ENCODE peak calls at places on chromosome 21, in seven cellular contexts. One of them, this sample, is unnamed.

GRCh38 chr21:32392880-32393676 is at the start of gene URB1:
- DNase-seq in pancreas: peak; percentile 97
- DNase-seq in lung: peak; percentile 96
- DNase-seq in cardiac fibroblast: peak; percentile 80
- DNase-seq in astrocyte: peak; percentile 55
- DNase-seq in fibroblast of the aortic adventitia: peak; percentile 72
- DNase-seq in epithelial cell of esophagus: peak; percentile 91
- DNase-seq in this sample: peak; percentile 71

GRCh38 chr21:27536319-27536718 is 569.4 kb upstream of the ADAMTS5 start:
- DNase-seq in pancreas: no peak
- DNase-seq in fibroblast of the aortic adventitia: no peak
- DNase-seq in epithelial cell of esophagus: peak; percentile 37
- DNase-seq in lung: no peak
- DNase-seq in astrocyte: no peak
- DNase-seq in cardiac fibroblast: peak; percentile 73
- DNase-seq in this sample: peak; percentile 78

GRCh38 chr21:33760641-33761103 is 118.4 kb downstream of the ITSN1 start:
- DNase-seq in cardiac fibroblast: peak; percentile 65
- DNase-seq in epithelial cell of esophagus: no peak
- DNase-seq in lung: no peak
- DNase-seq in fibroblast of the aortic adventitia: peak; percentile 70
- DNase-seq in pancreas: no peak
- DNase-seq in astrocyte: peak; percentile 82
- DNase-seq in this sample: peak; percentile 76

GRCh38 chr21:21096956-21097355 is 98.7 kb downstream of the NCAM2 start:
- DNase-seq in lung: no peak
- DNase-seq in cardiac fibroblast: no peak
- DNase-seq in fibroblast of the aortic adventitia: no peak
- DNase-seq in pancreas: no peak
- DNase-seq in epithelial cell of esophagus: no peak
- DNase-seq in astrocyte: no peak
- DNase-seq in this sample: no peak

GRCh38 chr21:33755354-33755753 is 113.1 kb downstream of the ITSN1 start:
- DNase-seq in cardiac fibroblast: no peak
- DNase-seq in lung: no peak
- DNase-seq in fibroblast of the aortic adventitia: no peak
- DNase-seq in epithelial cell of esophagus: no peak
- DNase-seq in pancreas: no peak
- DNase-seq in astrocyte: peak; percentile 14
- DNase-seq in this sample: no peak

GRCh38 chr21:43731891-43732711 is 13.2 kb downstream of the PDXK start:
- DNase-seq in cardiac fibroblast: no peak
- DNase-seq in lung: no peak
- DNase-seq in astrocyte: peak; percentile 75
- DNase-seq in pancreas: no peak
- DNase-seq in fibroblast of the aortic adventitia: peak; percentile 76
- DNase-seq in epithelial cell of esophagus: no peak
- DNase-seq in this sample: peak; percentile 77

GRCh38 chr21:38244885-38245869 is 11.6 kb upstream of the KCNJ15 start:
- DNase-seq in epithelial cell of esophagus: peak; percentile 88
- DNase-seq in cardiac fibroblast: peak; percentile 99
- DNase-seq in lung: no peak
- DNase-seq in pancreas: no peak
- DNase-seq in fibroblast of the aortic adventitia: peak; percentile 93
- DNase-seq in astrocyte: peak; percentile 100
- DNase-seq in this sample: peak; percentile 100

GRCh38 chr21:37032293-37032692 is 25.8 kb downstream of the RIPPLY3 start:
- DNase-seq in lung: no peak
- DNase-seq in cardiac fibroblast: no peak
- DNase-seq in epithelial cell of esophagus: no peak
- DNase-seq in fibroblast of the aortic adventitia: no peak
- DNase-seq in astrocyte: no peak
- DNase-seq in pancreas: no peak
- DNase-seq in this sample: no peak

GRCh38 chr21:34705032-34705431 is 36.2 kb downstream of the CLIC6 start:
- DNase-seq in lung: no peak
- DNase-seq in pancreas: no peak
- DNase-seq in astrocyte: no peak
- DNase-seq in cardiac fibroblast: no peak
- DNase-seq in epithelial cell of esophagus: peak; percentile 82
- DNase-seq in fibroblast of the aortic adventitia: no peak
- DNase-seq in this sample: peak; percentile 26

GRCh38 chr21:44052071-44052829 is 40.1 kb downstream of the TRAPPC10 start:
- DNase-seq in pancreas: no peak
- DNase-seq in lung: no peak
- DNase-seq in epithelial cell of esophagus: peak; percentile 7
- DNase-seq in cardiac fibroblast: peak; percentile 18
- DNase-seq in fibroblast of the aortic adventitia: no peak
- DNase-seq in astrocyte: no peak
- DNase-seq in this sample: no peak

GRCh38 chr21:32412998-32413504 is 545 bp downstream of the EVA1C start:
- DNase-seq in epithelial cell of esophagus: peak; percentile 40
- DNase-seq in fibroblast of the aortic adventitia: peak; percentile 38
- DNase-seq in lung: peak; percentile 65
- DNase-seq in astrocyte: no peak
- DNase-seq in pancreas: peak; percentile 58
- DNase-seq in cardiac fibroblast: peak; percentile 32
- DNase-seq in this sample: no peak

GRCh38 chr21:26965567-26966359 is 1.1 kb downstream of the ADAMTS5 start:
- DNase-seq in fibroblast of the aortic adventitia: peak; percentile 46
- DNase-seq in cardiac fibroblast: peak; percentile 18
- DNase-seq in pancreas: peak; percentile 37
- DNase-seq in lung: no peak
- DNase-seq in epithelial cell of esophagus: peak; percentile 31
- DNase-seq in astrocyte: no peak
- DNase-seq in this sample: peak; percentile 46

GRCh38 chr21:32335601-32336575 is 37.2 kb downstream of the MRAP start:
- DNase-seq in cardiac fibroblast: no peak
- DNase-seq in astrocyte: peak; percentile 57
- DNase-seq in epithelial cell of esophagus: no peak
- DNase-seq in fibroblast of the aortic adventitia: no peak
- DNase-seq in pancreas: no peak
- DNase-seq in lung: no peak
- DNase-seq in this sample: no peak

GRCh38 chr21:25818156-25818950 is 83.6 kb downstream of the GABPA start:
- DNase-seq in epithelial cell of esophagus: no peak
- DNase-seq in astrocyte: no peak
- DNase-seq in fibroblast of the aortic adventitia: no peak
- DNase-seq in pancreas: no peak
- DNase-seq in cardiac fibroblast: no peak
- DNase-seq in lung: no peak
- DNase-seq in this sample: no peak

GRCh38 chr21:31326478-31327247 is 17.4 kb downstream of the TIAM1 start:
- DNase-seq in cardiac fibroblast: peak; percentile 67
- DNase-seq in fibroblast of the aortic adventitia: peak; percentile 51
- DNase-seq in lung: no peak
- DNase-seq in pancreas: no peak
- DNase-seq in astrocyte: peak; percentile 45
- DNase-seq in epithelial cell of esophagus: no peak
- DNase-seq in this sample: peak; percentile 69

GRCh38 chr21:33557447-33557846 is 14.6 kb downstream of the SON start:
- DNase-seq in lung: no peak
- DNase-seq in epithelial cell of esophagus: no peak
- DNase-seq in fibroblast of the aortic adventitia: no peak
- DNase-seq in cardiac fibroblast: no peak
- DNase-seq in astrocyte: no peak
- DNase-seq in pancreas: no peak
- DNase-seq in this sample: no peak

GRCh38 chr21:45001134-45002095 is 61.6 kb downstream of the SLX9 start:
- DNase-seq in lung: no peak
- DNase-seq in astrocyte: peak; percentile 55
- DNase-seq in fibroblast of the aortic adventitia: peak; percentile 49
- DNase-seq in epithelial cell of esophagus: peak; percentile 84
- DNase-seq in pancreas: peak; percentile 35
- DNase-seq in cardiac fibroblast: peak; percentile 64
- DNase-seq in this sample: peak; percentile 70

GRCh38 chr21:32270748-32271147 is 8.1 kb downstream of the MIS18A start:
- DNase-seq in fibroblast of the aortic adventitia: no peak
- DNase-seq in epithelial cell of esophagus: no peak
- DNase-seq in cardiac fibroblast: no peak
- DNase-seq in pancreas: no peak
- DNase-seq in astrocyte: no peak
- DNase-seq in lung: no peak
- DNase-seq in this sample: no peak

GRCh38 chr21:45536301-45537081 is 5.7 kb downstream of the SLC19A1 start:
- DNase-seq in pancreas: peak; percentile 22
- DNase-seq in cardiac fibroblast: no peak
- DNase-seq in astrocyte: no peak
- DNase-seq in fibroblast of the aortic adventitia: no peak
- DNase-seq in lung: no peak
- DNase-seq in epithelial cell of esophagus: no peak
- DNase-seq in this sample: no peak

DNA sequence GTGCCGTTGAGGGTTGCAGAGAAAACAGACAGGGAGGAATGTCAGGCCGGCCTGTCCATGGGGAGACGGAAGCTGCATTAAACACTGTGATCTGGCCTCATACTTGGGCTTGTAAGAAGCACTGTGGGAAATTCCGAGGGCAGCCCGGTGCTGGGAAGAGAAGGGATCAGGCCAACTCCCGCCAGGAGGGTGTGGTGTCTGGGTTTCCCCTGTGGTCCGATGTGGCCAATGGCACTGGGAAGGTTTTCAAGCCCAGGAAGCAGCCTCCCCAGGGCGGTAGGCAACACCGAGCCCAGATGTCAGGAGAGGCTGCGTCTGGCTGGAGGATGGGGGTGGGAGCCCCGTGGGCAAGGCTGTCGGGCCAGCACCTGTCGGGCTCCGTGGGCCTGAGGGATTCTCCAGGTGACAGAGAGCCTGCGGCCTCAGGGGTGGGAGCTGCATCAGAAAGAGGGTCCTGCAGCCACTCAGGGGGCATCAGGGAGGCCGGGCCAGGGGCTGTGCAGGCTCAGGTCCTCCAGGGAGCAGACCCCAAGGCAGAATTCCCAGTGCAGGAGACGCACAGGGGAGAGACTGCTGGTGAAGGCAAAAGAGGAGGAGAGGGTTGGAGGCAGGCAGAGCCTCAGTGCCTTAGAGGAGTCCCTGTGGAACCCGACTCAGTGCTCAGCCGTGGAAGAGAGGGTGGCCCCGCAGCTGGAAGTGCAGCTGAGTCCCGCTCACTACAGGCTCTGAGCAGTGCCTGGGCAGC is 8.4 kb downstream of the UBASH3A start:
- DNase-seq in cardiac fibroblast: no peak
- DNase-seq in lung: no peak
- DNase-seq in astrocyte: peak; percentile 19
- DNase-seq in pancreas: no peak
- DNase-seq in fibroblast of the aortic adventitia: no peak
- DNase-seq in epithelial cell of esophagus: peak; percentile 44
- DNase-seq in this sample: no peak
- TF ChIP-seq CTCF in cardiac fibroblast: no peak
- TF ChIP-seq CTCF in lung: no peak
- TF ChIP-seq CTCF in astrocyte: no peak
- TF ChIP-seq CTCF in pancreas: no peak
- TF ChIP-seq CTCF in fibroblast of the aortic adventitia: no peak
- TF ChIP-seq CTCF in epithelial cell of esophagus: no peak
- TF ChIP-seq CTCF in this sample: no peak

GRCh38 chr21:46567348-46567747 is 37.5 kb downstream of the S100B start:
- DNase-seq in astrocyte: no peak
- DNase-seq in cardiac fibroblast: no peak
- DNase-seq in lung: no peak
- DNase-seq in pancreas: no peak
- DNase-seq in epithelial cell of esophagus: no peak
- DNase-seq in fibroblast of the aortic adventitia: no peak
- DNase-seq in this sample: no peak

GRCh38 chr21:46570119-46570518 is 34.8 kb downstream of the S100B start:
- DNase-seq in fibroblast of the aortic adventitia: no peak
- DNase-seq in astrocyte: no peak
- DNase-seq in cardiac fibroblast: no peak
- DNase-seq in pancreas: no peak
- DNase-seq in epithelial cell of esophagus: no peak
- DNase-seq in lung: no peak
- DNase-seq in this sample: no peak

GRCh38 chr21:46568562-46568961 is 36.3 kb downstream of the S100B start:
- DNase-seq in pancreas: no peak
- DNase-seq in astrocyte: no peak
- DNase-seq in lung: no peak
- DNase-seq in cardiac fibroblast: no peak
- DNase-seq in fibroblast of the aortic adventitia: no peak
- DNase-seq in epithelial cell of esophagus: no peak
- DNase-seq in this sample: no peak

GRCh38 chr21:46570631-46571030 is 34.3 kb downstream of the S100B start:
- DNase-seq in cardiac fibroblast: no peak
- DNase-seq in astrocyte: no peak
- DNase-seq in fibroblast of the aortic adventitia: no peak
- DNase-seq in lung: no peak
- DNase-seq in pancreas: no peak
- DNase-seq in epithelial cell of esophagus: no peak
- DNase-seq in this sample: no peak

GRCh38 chr21:46569071-46569470 is 35.8 kb downstream of the S100B start:
- DNase-seq in astrocyte: no peak
- DNase-seq in fibroblast of the aortic adventitia: peak; percentile 5
- DNase-seq in pancreas: no peak
- DNase-seq in lung: no peak
- DNase-seq in epithelial cell of esophagus: no peak
- DNase-seq in cardiac fibroblast: peak; percentile 28
- DNase-seq in this sample: peak; percentile 36
- TF ChIP-seq CTCF in astrocyte: no peak
- TF ChIP-seq CTCF in fibroblast of the aortic adventitia: no peak
- TF ChIP-seq CTCF in pancreas: no peak
- TF ChIP-seq CTCF in lung: no peak
- TF ChIP-seq CTCF in epithelial cell of esophagus: no peak
- TF ChIP-seq CTCF in cardiac fibroblast: no peak
- TF ChIP-seq CTCF in this sample: no peak

GRCh38 chr21:17048974-17049373 is 463.9 kb upstream of the CXADR start:
- DNase-seq in astrocyte: no peak
- DNase-seq in lung: no peak
- DNase-seq in cardiac fibroblast: no peak
- DNase-seq in fibroblast of the aortic adventitia: no peak
- DNase-seq in pancreas: no peak
- DNase-seq in epithelial cell of esophagus: no peak
- DNase-seq in this sample: no peak

GRCh38 chr21:17050156-17050555 is 462.7 kb upstream of the CXADR start:
- DNase-seq in fibroblast of the aortic adventitia: no peak
- DNase-seq in cardiac fibroblast: no peak
- DNase-seq in epithelial cell of esophagus: no peak
- DNase-seq in pancreas: no peak
- DNase-seq in lung: no peak
- DNase-seq in astrocyte: no peak
- DNase-seq in this sample: no peak

GRCh38 chr21:17044696-17045095 is 468.1 kb upstream of the CXADR start:
- DNase-seq in cardiac fibroblast: no peak
- DNase-seq in fibroblast of the aortic adventitia: no peak
- DNase-seq in pancreas: no peak
- DNase-seq in lung: no peak
- DNase-seq in astrocyte: no peak
- DNase-seq in epithelial cell of esophagus: no peak
- DNase-seq in this sample: no peak

GRCh38 chr21:17050646-17051045 is 462.2 kb upstream of the CXADR start:
- DNase-seq in fibroblast of the aortic adventitia: no peak
- DNase-seq in astrocyte: no peak
- DNase-seq in epithelial cell of esophagus: no peak
- DNase-seq in lung: no peak
- DNase-seq in pancreas: no peak
- DNase-seq in cardiac fibroblast: no peak
- DNase-seq in this sample: no peak

GRCh38 chr21:17045214-17045835 is 467.5 kb upstream of the CXADR start:
- DNase-seq in cardiac fibroblast: peak; percentile 56
- DNase-seq in pancreas: no peak
- DNase-seq in astrocyte: peak; percentile 19
- DNase-seq in fibroblast of the aortic adventitia: peak; percentile 61
- DNase-seq in epithelial cell of esophagus: peak; percentile 38
- DNase-seq in lung: no peak
- DNase-seq in this sample: peak; percentile 65
- TF ChIP-seq CTCF in cardiac fibroblast: peak; percentile 43
- TF ChIP-seq CTCF in pancreas: peak; percentile 21
- TF ChIP-seq CTCF in astrocyte: peak; percentile 65
- TF ChIP-seq CTCF in fibroblast of the aortic adventitia: peak; percentile 54
- TF ChIP-seq CTCF in epithelial cell of esophagus: peak; percentile 51
- TF ChIP-seq CTCF in lung: no peak
- TF ChIP-seq CTCF in this sample: peak; percentile 60

GRCh38 chr21:16181024-16181423 is 451.2 kb downstream of the USP25 start:
- DNase-seq in fibroblast of the aortic adventitia: peak; percentile 58
- DNase-seq in cardiac fibroblast: peak; percentile 38
- DNase-seq in astrocyte: peak; percentile 47
- DNase-seq in lung: no peak
- DNase-seq in pancreas: no peak
- DNase-seq in epithelial cell of esophagus: no peak
- DNase-seq in this sample: peak; percentile 33
- TF ChIP-seq CTCF in fibroblast of the aortic adventitia: no peak
- TF ChIP-seq CTCF in cardiac fibroblast: no peak
- TF ChIP-seq CTCF in astrocyte: no peak
- TF ChIP-seq CTCF in lung: no peak
- TF ChIP-seq CTCF in pancreas: no peak
- TF ChIP-seq CTCF in epithelial cell of esophagus: no peak
- TF ChIP-seq CTCF in this sample: no peak